ENCODE peak calls at places on chromosome 3, in five cellular contexts. B is ovary, C is NT2/D1, P is upper lobe of left lung, N is stomach. K is an unnamed sample.
A peak's percentile ranks its signal among the peaks of the same experiment; 100 is the strongest.

GRCh38 chr3:14537590-14538450 is 2.3 kb downstream of the GRIP2 start:
- DNase-seq in B (no peak), C (no peak), P (no peak), N (no peak), K (no peak)

GRCh38 chr3:62817678-62818077 is 57.5 kb downstream of the CADPS start:
- DNase-seq in B (no peak), C (no peak), P (no peak), N (no peak), K (no peak)

GRCh38 chr3:153127788-153128187 is 34.2 kb upstream of the RAP2B start:
- DNase-seq in B (no peak), C (no peak), P (no peak), N (no peak), K (no peak)

GRCh38 chr3:10467904-10468610 is 37.3 kb downstream of the ATP2B2 start:
- DNase-seq in B (no peak), C (no peak), P (peak; percentile 61), N (peak; percentile 34), K (no peak)

GRCh38 chr3:194369522-194370279 is at the start of gene LRRC15:
- DNase-seq in B (no peak), C (peak; percentile 30), P (peak; percentile 83), N (peak; percentile 28), K (no peak)

GRCh38 chr3:78337801-78338211 is 1297.9 kb downstream of the ROBO2 start:
- DNase-seq in B (no peak), C (no peak), P (no peak), N (no peak), K (no peak)

GRCh38 chr3:107441617-107442016 is 64.4 kb downstream of the CCDC54 start:
- DNase-seq in B (no peak), C (no peak), P (no peak), N (no peak), K (no peak)

GRCh38 chr3:15541371-15541770 is 19.9 kb upstream of the COLQ start:
- DNase-seq in B (no peak), C (no peak), P (no peak), N (no peak), K (no peak)

GRCh38 chr3:38702231-38702630 is 52.7 kb upstream of the SCN5A start:
- DNase-seq in B (no peak), C (no peak), P (no peak), N (no peak), K (no peak)

GRCh38 chr3:109115451-109115850 is 2.5 kb downstream of the MORC1 start:
- DNase-seq in B (no peak), C (no peak), P (no peak), N (no peak), K (no peak)

GRCh38 chr3:32816439-32817194 is 1.2 kb upstream of the TRIM71 start:
- DNase-seq in B (no peak), C (peak; percentile 85), P (peak; percentile 91), N (no peak), K (no peak)

GRCh38 chr3:180594631-180595348 is 7.2 kb upstream of the TTC14 start:
- DNase-seq in B (no peak), C (peak; percentile 13), P (no peak), N (no peak), K (no peak)

GRCh38 chr3:143973352-143974021 is 1.9 kb downstream of the DIPK2A start:
- DNase-seq in B (no peak), C (no peak), P (no peak), N (no peak), K (no peak)

GRCh38 chr3:175404667-175405066 is 545.5 kb downstream of the NAALADL2 start:
- DNase-seq in B (no peak), C (no peak), P (no peak), N (no peak), K (no peak)

GRCh38 chr3:40970067-40970466 is 229.2 kb upstream of the CTNNB1 start:
- DNase-seq in B (no peak), C (no peak), P (no peak), N (no peak), K (no peak)

GRCh38 chr3:178930116-178930515 is 141.5 kb downstream of the ZMAT3 start:
- DNase-seq in B (no peak), C (no peak), P (no peak), N (no peak), K (no peak)
- H3K9me3 ChIP-seq in B (no peaks in the 10 kb centered on the region), C (peaks cover 6% of the 10 kb centered on the region), P (peaks cover 16% of the 10 kb centered on the region), N (peaks cover 38% of the 10 kb centered on the region), K (peaks cover 65% of the 10 kb centered on the region)

GRCh38 chr3:138547342-138547975 is 46.6 kb downstream of the CEP70 start:
- DNase-seq in B (no peak), C (no peak), P (no peak), N (no peak), K (no peak)

GRCh38 chr3:138539352-138539751 is 54.7 kb downstream of the CEP70 start:
- DNase-seq in B (no peak), C (no peak), P (no peak), N (no peak), K (no peak)

GRCh38 chr3:138544546-138544945 is 49.5 kb downstream of the CEP70 start:
- DNase-seq in B (no peak), C (no peak), P (no peak), N (no peak), K (no peak)

GRCh38 chr3:138542977-138543376 is 51.1 kb downstream of the CEP70 start:
- DNase-seq in B (no peak), C (no peak), P (peak; percentile 15), N (no peak), K (no peak)
- H3K9me3 ChIP-seq in B (peaks cover 18% of the 10 kb centered on the region), C (peaks cover 66% of the 10 kb centered on the region), P (peaks cover 27% of the 10 kb centered on the region), N (peaks cover 37% of the 10 kb centered on the region), K (peaks cover 45% of the 10 kb centered on the region)

GRCh38 chr3:23948761-23949160 is 3.7 kb downstream of the NR1D2 start:
- DNase-seq in B (no peak), C (no peak), P (no peak), N (no peak), K (no peak)

GRCh38 chr3:23945903-23946751 is 1.0 kb downstream of the NR1D2 start:
- DNase-seq in B (peak; percentile 100), C (peak; percentile 92), P (peak; percentile 100), N (peak; percentile 99), K (peak; percentile 97)

GRCh38 chr3:23952646-23953045 is 7.6 kb downstream of the NR1D2 start:
- DNase-seq in B (no peak), C (no peak), P (no peak), N (no peak), K (no peak)

GRCh38 chr3:23950303-23950702 is 5.2 kb downstream of the NR1D2 start:
- DNase-seq in B (no peak), C (no peak), P (no peak), N (no peak), K (no peak)

GRCh38 chr3:23949784-23950183 is 4.7 kb downstream of the NR1D2 start:
- DNase-seq in B (no peak), C (no peak), P (no peak), N (peak; percentile 62), K (no peak)
- H3K9me3 ChIP-seq in B (no peaks in the 10 kb centered on the region), C (no peaks in the 10 kb centered on the region), P (no peaks in the 10 kb centered on the region), N (no peaks in the 10 kb centered on the region), K (no peaks in the 10 kb centered on the region)

DNA sequence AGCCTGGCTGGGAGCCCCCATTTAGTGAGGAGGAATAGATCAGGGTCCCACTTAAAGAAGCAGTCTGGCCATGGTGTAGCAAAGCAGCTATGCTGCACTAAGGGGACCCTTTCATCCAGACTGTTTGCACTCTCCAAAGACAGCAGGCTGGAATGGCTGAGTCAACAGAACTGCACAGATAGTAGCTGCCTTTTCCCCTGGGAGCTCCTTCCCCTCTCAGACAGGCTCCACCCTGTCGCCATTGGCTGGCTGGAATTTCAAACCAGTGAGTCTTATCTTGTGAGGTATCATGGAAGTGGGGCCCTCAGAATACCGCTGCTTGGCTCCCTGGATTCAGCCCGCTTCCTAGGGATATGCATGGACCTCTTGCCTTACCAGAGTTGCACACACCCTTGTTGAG is 117.1 kb downstream of the EPHA6 start:
- DNase-seq in B (no peak), C (no peak), P (no peak), N (no peak), K (no peak)
- H3K9me3 ChIP-seq in B (no peaks in the 10 kb centered on the region), C (peaks cover 19% of the 10 kb centered on the region), P (peaks cover 30% of the 10 kb centered on the region), N (peaks cover 34% of the 10 kb centered on the region), K (peaks cover 38% of the 10 kb centered on the region)

GRCh38 chr3:119427669-119428068 is 35.7 kb downstream of the TMEM39A start:
- DNase-seq in B (no peak), C (no peak), P (no peak), N (no peak), K (no peak)
- H3K9me3 ChIP-seq in B (peaks cover 8% of the 10 kb centered on the region), C (peaks cover 58% of the 10 kb centered on the region), P (peaks cover 19% of the 10 kb centered on the region), N (peaks cover 34% of the 10 kb centered on the region), K (peaks cover 14% of the 10 kb centered on the region)

DNA sequence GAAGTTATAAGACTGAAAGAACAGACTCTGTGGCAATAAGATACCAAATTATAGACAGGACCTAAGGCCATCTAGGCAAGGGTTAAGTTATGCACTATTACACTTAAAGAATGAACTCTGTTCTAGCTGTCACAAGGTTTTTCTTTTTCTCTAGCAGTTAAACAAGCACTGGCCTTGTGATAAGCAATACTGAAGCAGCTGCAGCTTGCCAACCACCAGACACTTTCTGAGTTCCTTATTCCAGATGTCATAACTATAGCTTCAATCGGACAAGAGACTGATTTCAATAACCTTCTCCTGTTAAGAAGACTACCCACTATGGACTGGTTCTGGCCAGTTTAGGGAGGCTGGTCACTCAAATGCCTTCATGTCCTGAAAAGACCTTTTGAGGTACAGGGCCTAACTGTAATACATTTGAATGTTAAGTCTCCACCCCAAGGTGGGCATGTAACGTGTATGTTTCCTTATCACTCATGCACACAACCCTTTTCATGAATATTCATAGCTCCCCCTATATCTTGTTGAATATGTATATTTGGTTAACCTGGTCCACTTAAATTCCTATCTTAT is 85.8 kb downstream of the CFAP20DC start:
- DNase-seq in B (no peak), C (no peak), P (no peak), N (no peak), K (no peak)
- H3K9me3 ChIP-seq in B (no peaks in the 10 kb centered on the region), C (no peaks in the 10 kb centered on the region), P (no peaks in the 10 kb centered on the region), N (no peaks in the 10 kb centered on the region), K (no peaks in the 10 kb centered on the region)

DNA sequence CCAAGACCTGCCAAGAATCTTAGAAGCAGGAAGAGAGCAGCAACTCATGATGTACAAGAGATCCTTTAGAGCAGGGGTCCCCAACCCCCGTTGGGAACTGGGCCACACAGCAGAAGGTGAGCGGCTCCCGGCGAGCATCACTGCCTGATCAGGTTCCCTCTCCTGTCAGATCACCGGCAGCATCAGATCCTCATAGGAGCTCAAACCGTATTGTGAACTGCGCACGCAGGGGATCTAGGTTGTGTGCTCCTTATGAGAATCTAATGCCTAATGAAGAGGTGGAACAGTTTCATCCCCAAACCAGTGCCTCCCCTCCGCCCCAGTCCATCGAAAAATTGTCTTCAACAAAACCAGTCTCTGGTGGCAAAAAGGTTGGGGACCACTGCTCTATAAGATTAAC is 13.8 kb downstream of the SLC41A3 start:
- DNase-seq in B (no peak), C (no peak), P (no peak), N (no peak), K (no peak)
- H3K9me3 ChIP-seq in B (no peaks in the 10 kb centered on the region), C (peaks cover 4% of the 10 kb centered on the region), P (no peaks in the 10 kb centered on the region), N (no peaks in the 10 kb centered on the region), K (no peaks in the 10 kb centered on the region)

GRCh38 chr3:19668163-19668562 is 265.9 kb downstream of the EFHB start:
- DNase-seq in B (no peak), C (no peak), P (no peak), N (no peak), K (no peak)
- H3K9me3 ChIP-seq in B (no peaks in the 10 kb centered on the region), C (no peaks in the 10 kb centered on the region), P (no peaks in the 10 kb centered on the region), N (no peaks in the 10 kb centered on the region), K (no peaks in the 10 kb centered on the region)

DNA sequence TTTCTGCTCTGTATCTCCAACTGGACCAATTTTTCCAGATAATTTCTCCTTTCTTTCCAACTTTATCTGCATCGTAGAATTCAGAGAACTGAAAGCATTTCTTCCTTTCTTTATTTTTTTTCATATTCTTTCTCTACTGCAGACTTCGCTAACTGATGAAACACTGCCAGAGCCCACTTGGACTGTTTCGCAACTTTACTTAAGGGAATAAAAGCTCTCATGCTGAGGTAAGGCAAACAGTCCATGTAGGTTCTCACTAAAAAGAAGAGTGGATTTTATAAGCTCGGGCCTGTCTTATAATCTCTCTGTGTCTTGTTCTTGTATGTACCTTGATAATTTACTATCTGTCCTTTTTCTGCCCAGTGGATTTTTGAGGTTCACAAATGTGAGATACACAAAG is 163.5 kb downstream of the CNTN4 start:
- DNase-seq in B (no peak), C (no peak), P (no peak), N (no peak), K (no peak)
- H3K9me3 ChIP-seq in B (no peaks in the 10 kb centered on the region), C (no peaks in the 10 kb centered on the region), P (no peaks in the 10 kb centered on the region), N (no peaks in the 10 kb centered on the region), K (no peaks in the 10 kb centered on the region)